ENCODE peak calls at places on chromosomes 12 and 14, in ten cellular contexts. H, W, A, S, T, J, E, F, I and O are unnamed samples.

GRCh38 chr12:87384226-87384625 is 645.0 kb downstream of the C12orf50 start:
- DNase-seq in H (no peak), W (no peak), A (no peak), S (no peak), T (no peak), J (no peak), E (no peak), F (no peak), I (no peak), O (no peak)

GRCh38 chr14:60311417-60311816 is 62.4 kb downstream of the PPM1A start:
- DNase-seq in H (no peak), W (no peak), A (no peak), S (peak), T (no peak), J (no peak), E (no peak), F (peak), I (no peak), O (peak)

GRCh38 chr14:34254031-34254430 is 208.0 kb downstream of the SPTSSA start:
- DNase-seq in H (no peak), W (no peak), A (no peak), S (no peak), T (no peak), J (no peak), E (no peak), F (no peak), I (no peak), O (no peak)

GRCh38 chr14:88463318-88463717 is 77.9 kb downstream of the SPATA7 start:
- DNase-seq in H (no peak), W (peak), A (no peak), S (peak), T (no peak), J (peak), E (no peak), F (peak), I (no peak), O (peak)

GRCh38 chr14:67541448-67542387 is 8.6 kb downstream of the PLEKHH1 start:
- DNase-seq in H (no peak), W (peak), A (no peak), S (no peak), T (no peak), J (no peak), E (no peak), F (peak), I (peak), O (no peak)

GRCh38 chr12:21413369-21414277 is 23.8 kb upstream of the PYROXD1 start:
- DNase-seq in H (no peak), W (peak), A (no peak), S (no peak), T (no peak), J (no peak), E (no peak), F (no peak), I (no peak), O (peak)

GRCh38 chr12:57368349-57369095 is 62.3 kb downstream of the R3HDM2 start:
- DNase-seq in H (no peak), W (no peak), A (no peak), S (no peak), T (no peak), J (no peak), E (no peak), F (peak), I (peak), O (no peak)

GRCh38 chr14:62468946-62469345 is 576.3 kb downstream of the KCNH5 start:
- DNase-seq in H (no peak), W (no peak), A (no peak), S (no peak), T (no peak), J (no peak), E (no peak), F (no peak), I (no peak), O (no peak)

GRCh38 chr14:22803575-22803974 is 11.7 kb downstream of the SLC7A7 start:
- DNase-seq in H (no peak), W (no peak), A (no peak), S (no peak), T (no peak), J (no peak), E (no peak), F (no peak), I (no peak), O (no peak)

GRCh38 chr14:94458558-94459200 is 6.1 kb upstream of the SERPINA11 start:
- DNase-seq in H (no peak), W (no peak), A (no peak), S (no peak), T (no peak), J (no peak), E (no peak), F (no peak), I (no peak), O (no peak)

GRCh38 chr12:19833775-19834501 is 394.6 kb downstream of the AEBP2 start:
- DNase-seq in H (no peak), W (no peak), A (no peak), S (no peak), T (no peak), J (no peak), E (no peak), F (no peak), I (no peak), O (no peak)

GRCh38 chr12:22054155-22054554 is 8.1 kb downstream of the CMAS start:
- DNase-seq in H (no peak), W (no peak), A (no peak), S (no peak), T (no peak), J (no peak), E (no peak), F (no peak), I (no peak), O (no peak)

GRCh38 chr14:75370416-75371205 is 57.2 kb upstream of the JDP2 start:
- DNase-seq in H (no peak), W (no peak), A (no peak), S (no peak), T (no peak), J (no peak), E (no peak), F (no peak), I (no peak), O (no peak)

GRCh38 chr12:91657016-91657415 is 474.4 kb upstream of the DCN start:
- DNase-seq in H (no peak), W (no peak), A (no peak), S (no peak), T (no peak), J (no peak), E (no peak), F (no peak), I (no peak), O (no peak)

GRCh38 chr12:4991373-4991772 is 52.3 kb upstream of the KCNA5 start:
- DNase-seq in H (no peak), W (no peak), A (no peak), S (no peak), T (no peak), J (no peak), E (no peak), F (no peak), I (no peak), O (no peak)

GRCh38 chr14:39185256-39186049 is 10.4 kb downstream of the PNN start:
- DNase-seq in H (no peak), W (no peak), A (no peak), S (no peak), T (no peak), J (no peak), E (no peak), F (no peak), I (no peak), O (no peak)

GRCh38 chr12:32047357-32047828 is 59.3 kb upstream of the BICD1 start:
- DNase-seq in H (no peak), W (peak), A (no peak), S (peak), T (no peak), J (no peak), E (no peak), F (no peak), I (no peak), O (peak)

GRCh38 chr12:15227004-15227679 is 5.9 kb upstream of the RERG start:
- DNase-seq in H (peak), W (peak), A (peak), S (peak), T (no peak), J (peak), E (peak), F (peak), I (peak), O (peak)

GRCh38 chr12:45634273-45634917 is 95.1 kb upstream of the ARID2 start:
- DNase-seq in H (no peak), W (no peak), A (no peak), S (no peak), T (no peak), J (no peak), E (no peak), F (no peak), I (no peak), O (no peak)

DNA sequence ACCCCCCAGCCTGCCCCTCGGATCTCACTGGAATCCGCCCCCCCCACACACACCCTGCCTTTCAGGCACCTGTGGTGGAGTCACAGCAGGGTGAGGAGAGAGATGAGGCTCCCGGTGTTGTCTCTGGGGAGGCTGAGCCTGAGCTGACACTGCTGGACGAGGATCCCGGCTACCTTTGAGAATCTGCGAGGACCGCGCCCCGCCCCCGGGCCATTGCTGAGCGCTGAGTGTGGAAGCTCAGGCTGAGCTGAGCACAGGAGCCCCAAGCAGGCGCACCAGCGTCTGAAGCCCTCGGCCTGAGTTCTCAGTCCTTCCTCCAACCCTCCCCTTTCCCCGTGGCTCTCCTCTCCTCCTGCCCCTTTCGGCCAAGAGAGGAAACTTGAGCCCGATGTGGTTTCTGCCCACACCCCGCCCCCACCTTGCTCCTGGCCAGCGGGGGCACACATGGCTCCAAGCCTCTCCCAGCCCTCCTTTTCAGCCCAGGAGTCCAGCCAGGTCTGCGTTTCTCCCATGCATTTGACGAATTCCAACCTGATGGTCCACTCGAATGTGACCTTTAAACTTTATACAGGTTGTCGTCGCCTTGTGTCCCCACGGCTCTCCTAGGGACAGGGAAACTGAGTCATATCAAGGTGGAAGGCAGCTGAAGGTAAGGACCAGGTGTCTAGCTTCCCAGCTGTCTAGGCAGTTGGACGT is at the start of gene NFE2:
- DNase-seq in H (peak), W (peak), A (no peak), S (no peak), T (no peak), J (no peak), E (peak), F (peak), I (peak), O (peak)
- TF ChIP-seq POLR2A in H (no peak), W (peak), A (no peak), S (no peak), T (no peak), J (no peak), E (no peak), F (no peak), I (peak), O (peak)

GRCh38 chr12:123096159-123096558 is 54.7 kb downstream of the PITPNM2 start:
- DNase-seq in H (no peak), W (no peak), A (no peak), S (no peak), T (no peak), J (no peak), E (no peak), F (no peak), I (no peak), O (no peak)

GRCh38 chr12:123095074-123095694 is 55.7 kb downstream of the PITPNM2 start:
- DNase-seq in H (no peak), W (no peak), A (no peak), S (no peak), T (no peak), J (no peak), E (peak), F (no peak), I (no peak), O (no peak)

GRCh38 chr12:123099556-123100192 is 51.2 kb downstream of the PITPNM2 start:
- DNase-seq in H (no peak), W (no peak), A (no peak), S (no peak), T (no peak), J (no peak), E (no peak), F (no peak), I (no peak), O (no peak)

GRCh38 chr12:123098780-123099179 is 52.1 kb downstream of the PITPNM2 start:
- DNase-seq in H (no peak), W (no peak), A (no peak), S (no peak), T (no peak), J (no peak), E (no peak), F (no peak), I (no peak), O (no peak)

DNA sequence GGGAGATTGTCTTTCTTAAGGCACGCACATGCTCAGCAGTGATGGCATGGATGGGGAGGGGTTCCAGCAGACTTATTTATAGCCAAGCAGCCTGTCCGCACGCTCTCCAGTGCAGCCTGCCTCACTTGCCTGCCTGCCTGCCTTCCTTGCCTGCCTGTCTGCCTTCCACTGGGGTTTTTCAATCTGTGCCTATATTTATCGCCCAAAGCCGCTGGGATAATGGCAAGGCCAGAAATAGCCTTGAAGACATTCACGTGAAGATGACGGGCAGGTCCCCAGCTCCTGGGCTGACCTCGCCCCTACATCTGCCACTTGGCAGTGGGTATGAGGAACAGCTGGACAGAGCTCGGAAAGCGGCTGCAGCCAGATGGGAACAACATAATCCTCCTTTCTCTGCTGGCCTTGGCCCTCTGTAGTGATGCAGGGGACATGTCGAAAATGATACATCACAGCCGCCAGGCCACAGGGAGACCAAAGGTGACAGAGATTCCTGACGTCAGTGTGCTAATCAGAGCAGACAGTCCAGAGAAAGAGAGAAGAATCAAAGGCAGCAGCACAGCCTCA is 53.3 kb downstream of the PITPNM2 start:
- DNase-seq in H (peak), W (no peak), A (peak), S (no peak), T (no peak), J (no peak), E (peak), F (peak), I (peak), O (no peak)
- TF ChIP-seq POLR2A in H (no peak), W (no peak), A (no peak), S (no peak), T (no peak), J (no peak), E (no peak), F (peak), I (no peak), O (no peak)

GRCh38 chr14:31461545-31461944 is 4.2 kb upstream of the DTD2 start:
- DNase-seq in H (no peak), W (no peak), A (no peak), S (no peak), T (no peak), J (no peak), E (no peak), F (no peak), I (no peak), O (no peak)

GRCh38 chr14:31457665-31458659 is 656 bp upstream of the DTD2 start:
- DNase-seq in H (no peak), W (no peak), A (no peak), S (no peak), T (no peak), J (no peak), E (no peak), F (no peak), I (no peak), O (no peak)

GRCh38 chr14:31456841-31457664 is at the start of gene DTD2:
- DNase-seq in H (peak), W (peak), A (peak), S (peak), T (peak), J (peak), E (peak), F (peak), I (peak), O (peak)
- TF ChIP-seq POLR2A in H (peak), W (peak), A (peak), S (peak), T (no peak), J (peak), E (peak), F (peak), I (peak), O (peak)

GRCh38 chr14:105060751-105061427 is 4.3 kb downstream of the GPR132 start:
- DNase-seq in H (no peak), W (no peak), A (no peak), S (no peak), T (no peak), J (no peak), E (peak), F (peak), I (no peak), O (no peak)
- TF ChIP-seq POLR2A in H (no peak), W (no peak), A (no peak), S (no peak), T (no peak), J (no peak), E (no peak), F (no peak), I (no peak), O (no peak)

DNA sequence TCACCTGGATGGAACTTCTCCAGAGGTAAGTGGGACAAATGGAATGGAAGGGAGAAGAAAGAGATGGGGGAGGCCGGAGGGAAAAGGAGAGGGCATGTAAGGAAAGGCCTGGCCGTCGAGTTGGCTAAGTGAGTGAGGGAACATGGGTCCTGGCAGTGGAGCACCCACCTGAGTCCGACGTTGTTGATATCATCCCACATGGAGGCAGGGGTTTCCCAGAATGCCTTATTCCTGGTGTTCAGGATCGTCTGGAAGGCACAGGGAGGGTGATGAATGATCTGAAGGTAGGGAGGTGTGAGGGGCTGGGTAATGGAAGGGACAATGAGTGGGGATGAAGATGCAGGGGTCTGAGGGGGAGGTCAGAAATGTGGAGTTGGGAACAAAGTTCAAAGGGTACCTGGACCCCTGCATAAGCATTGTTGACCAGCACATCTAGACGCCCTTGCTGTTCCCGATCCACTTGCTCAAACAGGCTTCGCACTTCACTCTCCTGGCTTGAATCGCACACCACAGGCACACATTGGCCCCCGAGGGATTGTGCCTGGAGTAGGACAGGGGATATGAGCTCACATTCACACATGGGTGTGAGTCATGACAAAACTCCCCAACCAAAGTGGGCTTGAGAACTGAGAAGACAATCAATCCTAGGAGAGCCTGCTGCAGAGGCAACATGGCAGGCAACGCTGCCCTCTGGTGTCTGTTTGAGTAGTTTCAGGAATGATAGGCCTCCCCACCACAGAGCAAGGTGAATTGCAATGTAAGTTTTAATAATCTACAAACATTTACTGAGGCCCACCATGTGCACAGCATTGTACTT is 3.0 kb downstream of the DHRS1 start:
- DNase-seq in H (peak), W (peak), A (no peak), S (peak), T (no peak), J (no peak), E (peak), F (peak), I (peak), O (peak)
- TF ChIP-seq POLR2A in H (no peak), W (no peak), A (no peak), S (peak), T (no peak), J (no peak), E (no peak), F (no peak), I (no peak), O (no peak)

GRCh38 chr12:113088971-113089756 is 32.6 kb downstream of the DTX1 start:
- DNase-seq in H (no peak), W (no peak), A (no peak), S (no peak), T (no peak), J (no peak), E (no peak), F (no peak), I (no peak), O (no peak)
- TF ChIP-seq POLR2A in H (no peak), W (no peak), A (no peak), S (no peak), T (no peak), J (no peak), E (no peak), F (no peak), I (no peak), O (no peak)

GRCh38 chr12:55845785-55846496 is 3.2 kb upstream of the MMP19 start:
- DNase-seq in H (no peak), W (no peak), A (no peak), S (no peak), T (no peak), J (no peak), E (peak), F (no peak), I (no peak), O (no peak)

GRCh38 chr12:55845349-55845748 is 2.6 kb upstream of the MMP19 start:
- DNase-seq in H (no peak), W (no peak), A (no peak), S (no peak), T (no peak), J (no peak), E (no peak), F (no peak), I (no peak), O (no peak)

GRCh38 chr12:55843431-55843830 is 695 bp upstream of the MMP19 start:
- DNase-seq in H (no peak), W (no peak), A (no peak), S (no peak), T (no peak), J (no peak), E (no peak), F (no peak), I (no peak), O (no peak)

GRCh38 chr12:55840581-55841351 is 2.0 kb downstream of the MMP19 start:
- DNase-seq in H (no peak), W (no peak), A (no peak), S (no peak), T (no peak), J (no peak), E (no peak), F (no peak), I (no peak), O (no peak)

DNA sequence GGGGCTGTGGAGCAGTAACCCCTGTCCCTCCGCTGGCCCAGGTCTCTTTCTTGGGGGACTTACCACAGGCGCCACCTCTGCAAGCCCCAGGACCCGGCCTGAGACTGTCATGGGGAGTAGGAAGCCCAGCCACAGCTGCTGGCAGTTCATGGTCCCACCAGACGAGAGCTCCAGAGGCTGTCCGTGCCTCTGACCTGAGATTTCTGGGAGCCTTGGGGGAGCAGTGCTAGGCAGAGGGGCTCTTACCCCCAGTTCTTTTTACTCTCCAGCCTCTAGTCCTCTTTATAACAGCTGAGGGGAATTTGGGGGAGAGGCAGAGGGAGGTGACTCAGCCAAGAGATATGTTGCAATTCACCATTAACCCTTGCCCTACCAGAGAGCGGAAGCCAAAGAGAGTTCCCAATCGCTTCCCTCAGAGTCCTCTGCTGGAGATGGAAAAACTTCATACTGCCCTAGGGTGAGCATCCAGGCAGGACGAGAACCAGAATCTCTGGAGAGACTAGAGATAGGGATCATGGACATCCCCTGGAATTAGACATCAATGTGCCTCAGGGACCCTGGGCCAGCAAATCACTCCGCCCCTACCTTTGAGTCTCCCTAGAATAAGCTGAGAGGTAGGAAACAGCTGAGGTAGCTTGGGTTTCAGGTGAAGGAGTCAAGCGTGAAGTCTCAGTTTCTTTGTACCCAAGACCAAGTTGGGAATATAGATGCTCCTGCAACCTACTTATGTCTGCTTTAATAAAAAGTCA is at the start of gene MMP19:
- DNase-seq in H (peak), W (peak), A (no peak), S (no peak), T (no peak), J (no peak), E (no peak), F (peak), I (no peak), O (no peak)
- TF ChIP-seq POLR2A in H (peak), W (no peak), A (no peak), S (no peak), T (no peak), J (no peak), E (no peak), F (no peak), I (peak), O (no peak)